ENCODE peak calls at places on chromosomes 2 and 18, in six cellular contexts. One of them, this sample, is unnamed.

GRCh38 chr2:236871500-236872001 is 214.1 kb upstream of the COPS8 start:
- DNase-seq in stomach: peak; percentile 37
- DNase-seq in foreskin fibroblast: peak; percentile 99
- DNase-seq in sigmoid colon: peak; percentile 86
- DNase-seq in AG04450: peak; percentile 71
- DNase-seq in nephron progenitor cell: no peak
- DNase-seq in this sample: peak; percentile 99

GRCh38 chr2:33291278-33292013 is 185.0 kb upstream of the RASGRP3 start:
- DNase-seq in stomach: no peak
- DNase-seq in foreskin fibroblast: peak; percentile 74
- DNase-seq in sigmoid colon: no peak
- DNase-seq in AG04450: peak; percentile 34
- DNase-seq in nephron progenitor cell: no peak
- DNase-seq in this sample: no peak

GRCh38 chr18:13136056-13136688 is 82.4 kb upstream of the LDLRAD4 start:
- DNase-seq in stomach: no peak
- DNase-seq in foreskin fibroblast: peak; percentile 46
- DNase-seq in sigmoid colon: no peak
- DNase-seq in AG04450: no peak
- DNase-seq in nephron progenitor cell: no peak
- DNase-seq in this sample: no peak

GRCh38 chr2:73987109-73987947 is 2.6 kb downstream of the TET3 start:
- DNase-seq in stomach: peak; percentile 64
- DNase-seq in foreskin fibroblast: peak; percentile 86
- DNase-seq in sigmoid colon: no peak
- DNase-seq in AG04450: no peak
- DNase-seq in nephron progenitor cell: no peak
- DNase-seq in this sample: no peak

GRCh38 chr2:231276986-231277385 is 78.6 kb downstream of the ARMC9 start:
- DNase-seq in stomach: no peak
- DNase-seq in foreskin fibroblast: no peak
- DNase-seq in sigmoid colon: no peak
- DNase-seq in AG04450: no peak
- DNase-seq in nephron progenitor cell: no peak
- DNase-seq in this sample: no peak

GRCh38 chr2:119431155-119431975 is at the start of gene TMEM37:
- DNase-seq in stomach: peak; percentile 86
- DNase-seq in foreskin fibroblast: peak; percentile 83
- DNase-seq in sigmoid colon: peak; percentile 78
- DNase-seq in AG04450: no peak
- DNase-seq in nephron progenitor cell: peak; percentile 88
- DNase-seq in this sample: no peak

GRCh38 chr18:70289351-70290330 is 796 bp downstream of the SOCS6 start:
- DNase-seq in stomach: peak; percentile 42
- DNase-seq in foreskin fibroblast: peak; percentile 54
- DNase-seq in sigmoid colon: no peak
- DNase-seq in AG04450: no peak
- DNase-seq in nephron progenitor cell: peak; percentile 69
- DNase-seq in this sample: no peak

GRCh38 chr2:215529271-215529670 is 93.4 kb upstream of the FN1 start:
- DNase-seq in stomach: no peak
- DNase-seq in foreskin fibroblast: peak; percentile 73
- DNase-seq in sigmoid colon: no peak
- DNase-seq in AG04450: no peak
- DNase-seq in nephron progenitor cell: no peak
- DNase-seq in this sample: peak; percentile 85

GRCh38 chr2:232981356-232981755 is 31.7 kb downstream of the NGEF start:
- DNase-seq in stomach: peak; percentile 65
- DNase-seq in foreskin fibroblast: no peak
- DNase-seq in sigmoid colon: no peak
- DNase-seq in AG04450: no peak
- DNase-seq in nephron progenitor cell: no peak
- DNase-seq in this sample: no peak

GRCh38 chr2:239858179-239858578 is 167.0 kb downstream of the NDUFA10 start:
- DNase-seq in stomach: no peak
- DNase-seq in foreskin fibroblast: no peak
- DNase-seq in sigmoid colon: no peak
- DNase-seq in AG04450: no peak
- DNase-seq in nephron progenitor cell: no peak
- DNase-seq in this sample: no peak

GRCh38 chr2:216072473-216072872 is 9.1 kb downstream of the PECR start:
- DNase-seq in stomach: no peak
- DNase-seq in foreskin fibroblast: no peak
- DNase-seq in sigmoid colon: no peak
- DNase-seq in AG04450: no peak
- DNase-seq in nephron progenitor cell: no peak
- DNase-seq in this sample: no peak

GRCh38 chr2:219118504-219118903 is 42.1 kb downstream of the NHEJ1 start:
- DNase-seq in stomach: no peak
- DNase-seq in foreskin fibroblast: no peak
- DNase-seq in sigmoid colon: no peak
- DNase-seq in AG04450: no peak
- DNase-seq in nephron progenitor cell: no peak
- DNase-seq in this sample: no peak

GRCh38 chr2:43020990-43021677 is 205.3 kb downstream of the ZFP36L2 start:
- DNase-seq in stomach: no peak
- DNase-seq in foreskin fibroblast: no peak
- DNase-seq in sigmoid colon: no peak
- DNase-seq in AG04450: no peak
- DNase-seq in nephron progenitor cell: no peak
- DNase-seq in this sample: peak; percentile 22

GRCh38 chr2:43022896-43023295 is 203.5 kb downstream of the ZFP36L2 start:
- DNase-seq in stomach: no peak
- DNase-seq in foreskin fibroblast: no peak
- DNase-seq in sigmoid colon: peak; percentile 20
- DNase-seq in AG04450: no peak
- DNase-seq in nephron progenitor cell: no peak
- DNase-seq in this sample: no peak

GRCh38 chr2:43023791-43024514 is 202.5 kb downstream of the ZFP36L2 start:
- DNase-seq in stomach: no peak
- DNase-seq in foreskin fibroblast: no peak
- DNase-seq in sigmoid colon: no peak
- DNase-seq in AG04450: no peak
- DNase-seq in nephron progenitor cell: no peak
- DNase-seq in this sample: no peak

GRCh38 chr2:43020296-43020695 is 206.1 kb downstream of the ZFP36L2 start:
- DNase-seq in stomach: no peak
- DNase-seq in foreskin fibroblast: no peak
- DNase-seq in sigmoid colon: no peak
- DNase-seq in AG04450: no peak
- DNase-seq in nephron progenitor cell: no peak
- DNase-seq in this sample: no peak

DNA sequence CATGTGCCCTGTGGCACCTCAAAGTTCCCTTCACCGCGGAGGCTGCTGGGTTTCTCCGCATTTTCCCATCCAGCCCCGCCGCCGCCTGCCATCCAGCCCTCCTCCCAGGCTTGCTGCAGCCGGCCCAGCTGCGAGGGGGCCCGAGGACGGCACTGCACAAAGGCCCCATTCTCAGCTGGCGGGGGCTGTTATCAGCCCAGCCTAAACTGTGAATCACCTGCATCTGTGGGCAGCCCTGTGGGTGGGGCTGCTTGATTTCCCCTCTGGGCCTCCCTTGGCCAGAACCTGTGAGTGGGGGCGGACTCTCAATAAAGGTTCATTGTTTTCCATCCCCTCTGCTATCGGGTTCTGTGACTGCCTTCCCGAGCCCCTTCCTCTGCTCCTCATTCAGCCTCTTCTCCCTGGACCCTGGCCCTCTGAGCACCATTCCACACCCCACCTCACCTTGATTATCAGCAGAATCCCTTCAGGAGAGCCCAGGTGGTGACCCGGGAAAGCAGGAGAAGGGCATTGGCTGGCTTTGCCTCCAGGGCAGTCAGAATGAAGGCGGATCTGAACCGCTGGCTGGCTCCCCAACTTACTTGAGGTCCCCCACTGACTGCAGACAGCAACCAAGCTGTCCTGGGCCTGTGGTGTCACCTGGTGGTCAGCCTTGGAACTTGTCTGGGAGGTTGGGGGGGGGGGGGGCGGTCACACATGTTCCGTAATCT is 204.5 kb downstream of the ZFP36L2 start:
- DNase-seq in stomach: peak; percentile 58
- DNase-seq in foreskin fibroblast: no peak
- DNase-seq in sigmoid colon: peak; percentile 56
- DNase-seq in AG04450: no peak
- DNase-seq in nephron progenitor cell: no peak
- DNase-seq in this sample: peak; percentile 38
- TF ChIP-seq CTCF in stomach: no peak
- TF ChIP-seq CTCF in foreskin fibroblast: no peak
- TF ChIP-seq CTCF in sigmoid colon: no peak
- TF ChIP-seq CTCF in AG04450: peak; percentile 31
- TF ChIP-seq CTCF in nephron progenitor cell: peak; percentile 17
- TF ChIP-seq CTCF in this sample: peak; percentile 70

GRCh38 chr2:86025976-86026743 is 79.5 kb downstream of the POLR1A start:
- DNase-seq in stomach: no peak
- DNase-seq in foreskin fibroblast: no peak
- DNase-seq in sigmoid colon: peak; percentile 62
- DNase-seq in AG04450: no peak
- DNase-seq in nephron progenitor cell: no peak
- DNase-seq in this sample: no peak

GRCh38 chr2:86023366-86023712 is 82.3 kb downstream of the POLR1A start:
- DNase-seq in stomach: no peak
- DNase-seq in foreskin fibroblast: no peak
- DNase-seq in sigmoid colon: no peak
- DNase-seq in AG04450: no peak
- DNase-seq in nephron progenitor cell: no peak
- DNase-seq in this sample: no peak

GRCh38 chr2:86027196-86027912 is 78.3 kb downstream of the POLR1A start:
- DNase-seq in stomach: no peak
- DNase-seq in foreskin fibroblast: no peak
- DNase-seq in sigmoid colon: no peak
- DNase-seq in AG04450: no peak
- DNase-seq in nephron progenitor cell: no peak
- DNase-seq in this sample: no peak

GRCh38 chr2:86026744-86027065 is 79.0 kb downstream of the POLR1A start:
- DNase-seq in stomach: no peak
- DNase-seq in foreskin fibroblast: no peak
- DNase-seq in sigmoid colon: peak; percentile 59
- DNase-seq in AG04450: no peak
- DNase-seq in nephron progenitor cell: no peak
- DNase-seq in this sample: no peak

DNA sequence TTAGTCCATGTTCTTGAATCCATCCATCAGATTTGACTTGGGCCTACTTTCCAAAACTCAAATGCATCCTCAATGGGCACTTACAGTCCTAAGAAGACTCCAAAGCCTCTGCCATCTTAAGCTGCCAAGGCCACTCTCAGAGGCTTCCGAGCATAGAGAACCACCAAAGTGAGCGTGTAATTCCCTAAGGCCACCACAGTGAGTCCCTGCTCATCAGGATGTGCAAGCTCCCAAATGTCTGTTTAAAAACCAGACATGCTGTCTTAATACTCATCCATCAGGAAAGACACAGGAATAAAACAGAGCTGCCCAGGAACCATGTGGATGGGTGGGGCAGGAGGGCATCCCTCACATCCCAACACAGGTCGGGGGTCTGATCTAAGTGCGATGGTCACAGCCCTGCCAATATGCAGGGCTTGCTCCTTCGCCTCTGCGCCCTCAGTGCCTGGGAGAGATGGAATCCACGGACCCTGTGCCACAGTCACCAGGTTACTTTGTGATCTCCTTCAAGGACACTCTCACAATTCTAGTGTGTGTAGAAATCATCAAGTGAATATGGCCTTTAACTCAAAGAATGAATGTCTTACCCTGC is 80.4 kb downstream of the POLR1A start:
- DNase-seq in stomach: no peak
- DNase-seq in foreskin fibroblast: no peak
- DNase-seq in sigmoid colon: no peak
- DNase-seq in AG04450: no peak
- DNase-seq in nephron progenitor cell: no peak
- DNase-seq in this sample: no peak
- TF ChIP-seq CTCF in stomach: no peak
- TF ChIP-seq CTCF in foreskin fibroblast: no peak
- TF ChIP-seq CTCF in sigmoid colon: no peak
- TF ChIP-seq CTCF in AG04450: peak; percentile 21
- TF ChIP-seq CTCF in nephron progenitor cell: no peak
- TF ChIP-seq CTCF in this sample: peak; percentile 31

GRCh38 chr2:191581003-191581402 is 96.9 kb upstream of the NABP1 start:
- DNase-seq in stomach: no peak
- DNase-seq in foreskin fibroblast: no peak
- DNase-seq in sigmoid colon: no peak
- DNase-seq in AG04450: no peak
- DNase-seq in nephron progenitor cell: no peak
- DNase-seq in this sample: no peak

GRCh38 chr2:191578031-191578430 is 99.9 kb upstream of the NABP1 start:
- DNase-seq in stomach: no peak
- DNase-seq in foreskin fibroblast: no peak
- DNase-seq in sigmoid colon: no peak
- DNase-seq in AG04450: no peak
- DNase-seq in nephron progenitor cell: no peak
- DNase-seq in this sample: no peak

GRCh38 chr2:191580581-191580980 is 97.4 kb upstream of the NABP1 start:
- DNase-seq in stomach: no peak
- DNase-seq in foreskin fibroblast: peak; percentile 39
- DNase-seq in sigmoid colon: no peak
- DNase-seq in AG04450: no peak
- DNase-seq in nephron progenitor cell: no peak
- DNase-seq in this sample: no peak

GRCh38 chr2:191577611-191578010 is 100.3 kb upstream of the NABP1 start:
- DNase-seq in stomach: no peak
- DNase-seq in foreskin fibroblast: peak; percentile 39
- DNase-seq in sigmoid colon: no peak
- DNase-seq in AG04450: no peak
- DNase-seq in nephron progenitor cell: no peak
- DNase-seq in this sample: no peak

GRCh38 chr2:191582355-191582754 is 95.6 kb upstream of the NABP1 start:
- DNase-seq in stomach: no peak
- DNase-seq in foreskin fibroblast: peak; percentile 94
- DNase-seq in sigmoid colon: no peak
- DNase-seq in AG04450: peak; percentile 36
- DNase-seq in nephron progenitor cell: no peak
- DNase-seq in this sample: peak; percentile 81
- TF ChIP-seq CTCF in stomach: no peak
- TF ChIP-seq CTCF in foreskin fibroblast: no peak
- TF ChIP-seq CTCF in sigmoid colon: no peak
- TF ChIP-seq CTCF in AG04450: no peak
- TF ChIP-seq CTCF in nephron progenitor cell: no peak
- TF ChIP-seq CTCF in this sample: no peak

GRCh38 chr18:26549103-26549485 is 741 bp upstream of the KCTD1 start:
- DNase-seq in stomach: peak; percentile 30
- DNase-seq in foreskin fibroblast: peak; percentile 72
- DNase-seq in sigmoid colon: peak; percentile 69
- DNase-seq in AG04450: no peak
- DNase-seq in nephron progenitor cell: peak; percentile 58
- DNase-seq in this sample: peak; percentile 75

GRCh38 chr18:26548144-26549102 is at the start of gene KCTD1:
- DNase-seq in stomach: peak; percentile 83
- DNase-seq in foreskin fibroblast: peak; percentile 94
- DNase-seq in sigmoid colon: peak; percentile 86
- DNase-seq in AG04450: peak; percentile 55
- DNase-seq in nephron progenitor cell: peak; percentile 79
- DNase-seq in this sample: peak; percentile 78

GRCh38 chr18:26553943-26554342 is 5.6 kb upstream of the KCTD1 start:
- DNase-seq in stomach: no peak
- DNase-seq in foreskin fibroblast: no peak
- DNase-seq in sigmoid colon: no peak
- DNase-seq in AG04450: no peak
- DNase-seq in nephron progenitor cell: no peak
- DNase-seq in this sample: no peak

GRCh38 chr18:26549486-26550435 is 1.4 kb upstream of the KCTD1 start:
- DNase-seq in stomach: peak; percentile 66
- DNase-seq in foreskin fibroblast: peak; percentile 88
- DNase-seq in sigmoid colon: peak; percentile 80
- DNase-seq in AG04450: no peak
- DNase-seq in nephron progenitor cell: peak; percentile 62
- DNase-seq in this sample: peak; percentile 60

GRCh38 chr18:26551217-26551708 is 2.9 kb upstream of the KCTD1 start:
- DNase-seq in stomach: no peak
- DNase-seq in foreskin fibroblast: no peak
- DNase-seq in sigmoid colon: no peak
- DNase-seq in AG04450: no peak
- DNase-seq in nephron progenitor cell: no peak
- DNase-seq in this sample: peak; percentile 68
- TF ChIP-seq CTCF in stomach: no peak
- TF ChIP-seq CTCF in foreskin fibroblast: no peak
- TF ChIP-seq CTCF in sigmoid colon: no peak
- TF ChIP-seq CTCF in AG04450: no peak
- TF ChIP-seq CTCF in nephron progenitor cell: no peak
- TF ChIP-seq CTCF in this sample: no peak